ENCODE peak calls at places on chromosome 16, in nine cellular contexts. D, O, L, B, G, I, F, C and Z are unnamed samples.

GRCh38 chr16:58591083-58591482 is 38.5 kb downstream of the CNOT1 start:
- DNase-seq in B (no peak), O (no peak), L (no peak), F (no peak), I (no peak), D (no peak), G (no peak), C (no peak), Z (no peak)

GRCh38 chr16:67212766-67213165 is 13.8 kb downstream of the ELMO3 start:
- DNase-seq in O (peak), L (no peak), F (no peak), C (no peak), G (no peak), I (no peak), B (no peak), D (no peak), Z (no peak)

GRCh38 chr16:22141746-22142145 is 20.6 kb upstream of the SDR42E2 start:
- DNase-seq in G (no peak), O (peak), I (peak), B (no peak), D (no peak), F (peak), C (no peak), L (peak), Z (no peak)

GRCh38 chr16:57801856-57802634 is at the start of gene KIFC3:
- DNase-seq in D (peak), O (peak), G (peak), F (peak), C (peak), B (peak), L (peak), I (peak), Z (peak)

GRCh38 chr16:81329947-81330346 is 15.2 kb downstream of the GAN start:
- DNase-seq in D (no peak), G (no peak), O (no peak), I (no peak), F (no peak), L (no peak), C (no peak), B (no peak), Z (no peak)

GRCh38 chr16:81623365-81624102 is 155.6 kb upstream of the PLCG2 start:
- DNase-seq in C (no peak), L (no peak), F (peak), O (peak), B (no peak), D (no peak), I (peak), G (peak), Z (peak)

GRCh38 chr16:21268236-21268635 is 9.9 kb downstream of the CRYM start:
- DNase-seq in G (no peak), C (peak), B (no peak), D (no peak), F (no peak), L (no peak), I (no peak), O (no peak), Z (no peak)

GRCh38 chr16:56630134-56630533 is 2.3 kb upstream of the MT1M start:
- DNase-seq in O (no peak), C (no peak), F (no peak), G (no peak), B (no peak), L (no peak), I (no peak), D (no peak), Z (no peak)

GRCh38 chr16:583815-584591 is 5.9 kb upstream of the RAB40C start:
- DNase-seq in B (no peak), C (no peak), O (no peak), I (no peak), D (peak), L (no peak), F (no peak), G (no peak), Z (peak)

GRCh38 chr16:2447920-2448583 is 11.9 kb upstream of the TEDC2 start:
- DNase-seq in B (no peak), O (no peak), G (no peak), C (no peak), L (no peak), I (no peak), F (no peak), D (no peak), Z (no peak)

GRCh38 chr16:2749936-2750335 is 2.5 kb upstream of the SRRM2 start:
- DNase-seq in G (no peak), L (no peak), O (no peak), I (no peak), B (no peak), D (no peak), C (no peak), F (no peak), Z (no peak)

GRCh38 chr16:83705856-83706255 is 101.9 kb upstream of the HSBP1 start:
- DNase-seq in O (no peak), I (no peak), C (no peak), L (no peak), B (no peak), F (no peak), D (no peak), G (no peak), Z (no peak)

GRCh38 chr16:89522287-89522686 is 14.1 kb downstream of the SPG7 start:
- DNase-seq in C (no peak), G (no peak), D (no peak), I (no peak), B (no peak), F (no peak), L (no peak), O (no peak), Z (no peak)

GRCh38 chr16:56193951-56194726 is 2.9 kb downstream of the GNAO1 start:
- DNase-seq in B (peak), G (peak), F (peak), I (no peak), L (peak), O (peak), D (peak), C (peak), Z (peak)

GRCh38 chr16:19583665-19584300 is 28.3 kb downstream of the VPS35L start:
- DNase-seq in L (peak), B (no peak), G (peak), O (peak), F (peak), C (no peak), I (peak), D (no peak), Z (no peak)

GRCh38 chr16:19707699-19708497 is 10.1 kb downstream of the KNOP1 start:
- DNase-seq in G (no peak), I (no peak), B (no peak), C (no peak), D (no peak), F (no peak), O (no peak), L (no peak), Z (no peak)

GRCh38 chr16:20415541-20415940 is 6.2 kb downstream of the ACSM5 start:
- DNase-seq in B (no peak), O (no peak), G (no peak), D (no peak), C (no peak), I (no peak), F (no peak), L (no peak), Z (no peak)

GRCh38 chr16:26316683-26317464 is 625.1 kb downstream of the HS3ST4 start:
- DNase-seq in G (no peak), D (no peak), O (no peak), B (no peak), I (no peak), L (no peak), C (no peak), F (no peak), Z (no peak)

GRCh38 chr16:80253741-80254140 is 287.1 kb upstream of the DYNLRB2 start:
- DNase-seq in F (no peak), B (no peak), G (no peak), L (no peak), I (no peak), O (no peak), D (no peak), C (no peak), Z (no peak)

GRCh38 chr16:57231821-57232350 is 13.2 kb upstream of the ARL2BP start:
- DNase-seq in F (no peak), I (no peak), O (no peak), B (no peak), D (no peak), G (no peak), L (no peak), C (no peak), Z (no peak)

GRCh38 chr16:979859-980594 is 1.5 kb upstream of the SOX8 start:
- DNase-seq in B (no peak), L (no peak), C (no peak), O (no peak), D (no peak), G (no peak), F (no peak), I (no peak), Z (no peak)

GRCh38 chr16:77548766-77549165 is 113.9 kb upstream of the ADAMTS18 start:
- DNase-seq in L (no peak), C (no peak), O (no peak), F (no peak), I (peak), G (no peak), D (no peak), B (no peak), Z (no peak)

GRCh38 chr16:70574595-70575271 is 51.1 kb downstream of the SF3B3 start:
- DNase-seq in L (no peak), G (no peak), O (peak), B (no peak), D (no peak), F (no peak), I (peak), C (no peak), Z (no peak)

GRCh38 chr16:90008708-90009145 is 10.5 kb downstream of the DBNDD1 start:
- DNase-seq in C (no peak), I (no peak), G (peak), D (no peak), L (no peak), B (no peak), F (peak), O (no peak), Z (no peak)

GRCh38 chr16:89170346-89171215 is 967 bp upstream of the CDH15 start:
- DNase-seq in I (no peak), G (no peak), C (no peak), O (no peak), L (no peak), F (no peak), D (no peak), B (peak), Z (no peak)

GRCh38 chr16:48321307-48322036 is 63.7 kb downstream of the SIAH1 start:
- DNase-seq in B (no peak), I (peak), D (no peak), O (no peak), F (no peak), G (peak), L (no peak), C (no peak), Z (no peak)

GRCh38 chr16:8581923-8582580 is 8.3 kb downstream of the TMEM114 start:
- DNase-seq in F (no peak), G (no peak), D (no peak), I (no peak), O (no peak), L (no peak), B (no peak), C (no peak), Z (peak)

GRCh38 chr16:68259421-68259820 is 4.9 kb upstream of the SLC7A6 start:
- DNase-seq in G (no peak), D (no peak), C (no peak), F (no peak), O (no peak), L (no peak), I (no peak), B (no peak), Z (peak)

GRCh38 chr16:84617068-84617630 is 729 bp downstream of the COTL1 start:
- DNase-seq in F (peak), I (peak), C (no peak), D (peak), B (no peak), O (no peak), L (peak), G (no peak), Z (peak)

GRCh38 chr16:70331588-70332358 is 14.9 kb upstream of the DDX19A start:
- DNase-seq in G (peak), L (no peak), I (no peak), D (no peak), C (no peak), O (no peak), F (peak), B (no peak), Z (no peak)

GRCh38 chr16:3149630-3150345 is 15.0 kb downstream of the ZNF213 start:
- DNase-seq in C (peak), G (no peak), L (peak), O (peak), I (peak), B (peak), F (peak), D (peak), Z (peak)

GRCh38 chr16:75486014-75486404 is 9.2 kb downstream of the CHST6 start:
- DNase-seq in C (peak), F (no peak), L (no peak), I (no peak), G (no peak), D (no peak), B (peak), O (no peak), Z (no peak)

GRCh38 chr16:2897110-2897509 is 14.1 kb downstream of the FLYWCH2 start:
- DNase-seq in C (no peak), D (no peak), O (no peak), G (no peak), B (no peak), I (peak), F (no peak), L (no peak), Z (no peak)

GRCh38 chr16:53922805-53923645 is 219.1 kb downstream of the FTO start:
- DNase-seq in F (no peak), B (no peak), I (no peak), D (no peak), G (no peak), O (peak), L (no peak), C (no peak), Z (no peak)